ENCODE peak calls at places on chromosomes 11 and 22, in six cellular contexts. One of them, this sample, is unnamed.

GRCh38 chr11:67072295-67072694 is 15.6 kb downstream of the RHOD start:
- DNase-seq in sigmoid colon: no peak
- DNase-seq in lung: no peak
- DNase-seq in activated CD4-positive, alpha-beta T cell treated with anti-CD3 and anti-CD28 coated beads for 24 hours: no peak
- DNase-seq in germinal center: no peak
- DNase-seq in activated CD8-positive, alpha-beta T cell treated with anti-CD3 and anti-CD28 coated beads for 36 hours: no peak
- DNase-seq in this sample: no peak

GRCh38 chr11:114397349-114397982 is 2.8 kb downstream of the C11orf71 start:
- DNase-seq in sigmoid colon: no peak
- DNase-seq in activated CD4-positive, alpha-beta T cell treated with anti-CD3 and anti-CD28 coated beads for 24 hours: no peak
- DNase-seq in lung: no peak
- DNase-seq in germinal center: no peak
- DNase-seq in activated CD8-positive, alpha-beta T cell treated with anti-CD3 and anti-CD28 coated beads for 36 hours: no peak
- DNase-seq in this sample: no peak

GRCh38 chr11:132312161-132312560 is 941.7 kb downstream of the NTM start:
- DNase-seq in sigmoid colon: no peak
- DNase-seq in activated CD8-positive, alpha-beta T cell treated with anti-CD3 and anti-CD28 coated beads for 36 hours: no peak
- DNase-seq in lung: no peak
- DNase-seq in activated CD4-positive, alpha-beta T cell treated with anti-CD3 and anti-CD28 coated beads for 24 hours: no peak
- DNase-seq in germinal center: no peak
- DNase-seq in this sample: no peak

GRCh38 chr11:104163100-104164027 is 583 bp downstream of the PDGFD start:
- DNase-seq in activated CD8-positive, alpha-beta T cell treated with anti-CD3 and anti-CD28 coated beads for 36 hours: no peak
- DNase-seq in germinal center: peak
- DNase-seq in activated CD4-positive, alpha-beta T cell treated with anti-CD3 and anti-CD28 coated beads for 24 hours: no peak
- DNase-seq in sigmoid colon: no peak
- DNase-seq in lung: no peak
- DNase-seq in this sample: no peak

GRCh38 chr11:88370782-88371181 is 33.2 kb upstream of the CTSC start:
- DNase-seq in activated CD4-positive, alpha-beta T cell treated with anti-CD3 and anti-CD28 coated beads for 24 hours: no peak
- DNase-seq in lung: no peak
- DNase-seq in germinal center: no peak
- DNase-seq in sigmoid colon: no peak
- DNase-seq in activated CD8-positive, alpha-beta T cell treated with anti-CD3 and anti-CD28 coated beads for 36 hours: no peak
- DNase-seq in this sample: no peak

GRCh38 chr11:134727204-134727603 is 315.2 kb upstream of the B3GAT1 start:
- DNase-seq in germinal center: no peak
- DNase-seq in sigmoid colon: no peak
- DNase-seq in activated CD8-positive, alpha-beta T cell treated with anti-CD3 and anti-CD28 coated beads for 36 hours: no peak
- DNase-seq in activated CD4-positive, alpha-beta T cell treated with anti-CD3 and anti-CD28 coated beads for 24 hours: no peak
- DNase-seq in lung: no peak
- DNase-seq in this sample: no peak

GRCh38 chr11:13850256-13851010 is 112.1 kb upstream of the SPON1 start:
- DNase-seq in activated CD8-positive, alpha-beta T cell treated with anti-CD3 and anti-CD28 coated beads for 36 hours: no peak
- DNase-seq in activated CD4-positive, alpha-beta T cell treated with anti-CD3 and anti-CD28 coated beads for 24 hours: no peak
- DNase-seq in sigmoid colon: no peak
- DNase-seq in germinal center: no peak
- DNase-seq in lung: no peak
- DNase-seq in this sample: no peak

GRCh38 chr22:31950226-31950625 is 5.9 kb downstream of the YWHAH start:
- DNase-seq in activated CD8-positive, alpha-beta T cell treated with anti-CD3 and anti-CD28 coated beads for 36 hours: no peak
- DNase-seq in lung: no peak
- DNase-seq in activated CD4-positive, alpha-beta T cell treated with anti-CD3 and anti-CD28 coated beads for 24 hours: no peak
- DNase-seq in sigmoid colon: no peak
- DNase-seq in germinal center: no peak
- DNase-seq in this sample: no peak

GRCh38 chr11:6695377-6695776 is 12.2 kb upstream of the MRPL17 start:
- DNase-seq in activated CD4-positive, alpha-beta T cell treated with anti-CD3 and anti-CD28 coated beads for 24 hours: no peak
- DNase-seq in lung: no peak
- DNase-seq in activated CD8-positive, alpha-beta T cell treated with anti-CD3 and anti-CD28 coated beads for 36 hours: peak
- DNase-seq in germinal center: no peak
- DNase-seq in sigmoid colon: no peak
- DNase-seq in this sample: peak

GRCh38 chr22:25475554-25476022 is 88.9 kb upstream of the GRK3 start:
- DNase-seq in lung: peak
- DNase-seq in activated CD4-positive, alpha-beta T cell treated with anti-CD3 and anti-CD28 coated beads for 24 hours: no peak
- DNase-seq in activated CD8-positive, alpha-beta T cell treated with anti-CD3 and anti-CD28 coated beads for 36 hours: peak
- DNase-seq in germinal center: no peak
- DNase-seq in sigmoid colon: peak
- DNase-seq in this sample: no peak

GRCh38 chr11:134678744-134679143 is 266.7 kb upstream of the B3GAT1 start:
- DNase-seq in germinal center: no peak
- DNase-seq in lung: peak
- DNase-seq in sigmoid colon: peak
- DNase-seq in activated CD4-positive, alpha-beta T cell treated with anti-CD3 and anti-CD28 coated beads for 24 hours: no peak
- DNase-seq in activated CD8-positive, alpha-beta T cell treated with anti-CD3 and anti-CD28 coated beads for 36 hours: no peak
- DNase-seq in this sample: no peak

GRCh38 chr11:131916633-131917032 is 546.2 kb downstream of the NTM start:
- DNase-seq in activated CD8-positive, alpha-beta T cell treated with anti-CD3 and anti-CD28 coated beads for 36 hours: no peak
- DNase-seq in sigmoid colon: no peak
- DNase-seq in lung: no peak
- DNase-seq in germinal center: no peak
- DNase-seq in activated CD4-positive, alpha-beta T cell treated with anti-CD3 and anti-CD28 coated beads for 24 hours: no peak
- DNase-seq in this sample: no peak

This sample was measured in stimulated activated effector memory CD8-positive, alpha-beta T cell treated with anti-CD3 and anti-CD28 coated beads, Interleukin-12 subunit alpha, Interleukin-12 subunit beta, amount 100 ng/mL, for 72 hours.